ENCODE peak calls at places on chromosomes 1 and 21, in five cellular contexts. Z is mesendoderm, U is IMR-90, X is neuronal stem cell, I is mesenchymal stem cell. O is an unnamed sample.
A peak's percentile ranks its signal among the peaks of the same experiment; 100 is the strongest.

GRCh38 chr1:175520186-175520585 is 223.2 kb downstream of the TNR start:
- DNase-seq in X (no peak), I (no peak), U (no peak), Z (no peak), O (no peak)

GRCh38 chr1:59180715-59181114 is 116.2 kb upstream of the FGGY start:
- DNase-seq in Z (no peak), X (no peak), I (peak; percentile 71), U (peak; percentile 30), O (no peak)

GRCh38 chr1:117932576-117932975 is 3.0 kb downstream of the WDR3 start:
- DNase-seq in X (no peak), U (no peak), I (no peak), Z (no peak), O (no peak)

GRCh38 chr1:44472614-44473262 is 67.7 kb downstream of the RNF220 start:
- DNase-seq in Z (no peak), X (no peak), I (no peak), U (no peak), O (no peak)

GRCh38 chr21:44086636-44087425 is 20.4 kb upstream of the PWP2 start:
- DNase-seq in Z (no peak), I (no peak), X (no peak), U (no peak), O (no peak)

GRCh38 chr1:203351037-203351625 is at the start of gene FMOD:
- DNase-seq in I (peak; percentile 24), U (peak; percentile 46), Z (peak; percentile 80), X (no peak), O (no peak)

GRCh38 chr1:185400057-185400456 is 83.0 kb upstream of the IVNS1ABP start:
- DNase-seq in U (peak; percentile 81), I (peak; percentile 46), Z (no peak), X (no peak), O (no peak)

GRCh38 chr1:53627666-53628065 is 111.3 kb downstream of the GLIS1 start:
- DNase-seq in I (no peak), X (no peak), U (no peak), Z (no peak), O (no peak)

GRCh38 chr1:11701551-11701961 is 10.0 kb downstream of the DRAXIN start:
- DNase-seq in I (no peak), Z (no peak), X (no peak), U (no peak), O (no peak)

GRCh38 chr1:171985639-171986038 is 144.3 kb downstream of the DNM3 start:
- DNase-seq in I (peak; percentile 33), U (no peak), X (no peak), Z (peak; percentile 60), O (no peak)

GRCh38 chr1:23692308-23692871 is 784 bp downstream of the RPL11 start:
- DNase-seq in U (no peak), Z (peak; percentile 28), I (peak; percentile 19), X (no peak), O (no peak)

GRCh38 chr1:74199504-74199903 is 1.5 kb downstream of the FPGT start:
- DNase-seq in X (no peak), U (no peak), Z (no peak), I (no peak), O (no peak)

GRCh38 chr1:239274242-239274830 is 112.0 kb upstream of the CHRM3 start:
- DNase-seq in X (no peak), I (no peak), U (no peak), Z (no peak), O (no peak)

GRCh38 chr1:204157942-204158341 is 6.1 kb upstream of the ETNK2 start:
- DNase-seq in Z (no peak), U (no peak), X (no peak), I (no peak), O (no peak)

GRCh38 chr1:68321084-68321685 is 88.9 kb upstream of the WLS start:
- DNase-seq in U (peak; percentile 61), I (peak; percentile 67), X (peak; percentile 27), Z (peak; percentile 84), O (peak; percentile 23)

GRCh38 chr1:20058531-20058930 is 11.5 kb upstream of the PLA2G5 start:
- DNase-seq in U (peak; percentile 82), Z (no peak), X (no peak), I (peak; percentile 14), O (peak; percentile 2)

GRCh38 chr1:50425376-50426107 is 2.3 kb upstream of the DMRTA2 start:
- DNase-seq in X (peak; percentile 53), U (no peak), Z (peak; percentile 75), I (peak; percentile 31), O (no peak)

GRCh38 chr1:7827134-7827955 is 25.5 kb downstream of the UTS2 start:
- DNase-seq in Z (no peak), X (no peak), I (no peak), U (no peak), O (no peak)

GRCh38 chr1:224623310-224623714 is 7.2 kb downstream of the CNIH3 start:
- DNase-seq in U (peak; percentile 85), X (no peak), I (peak; percentile 85), Z (no peak), O (no peak)

GRCh38 chr1:44721521-44722361 is 9.2 kb downstream of the RNU5D-1 start:
- DNase-seq in U (peak; percentile 91), Z (peak; percentile 97), X (no peak), I (peak; percentile 98), O (no peak)

GRCh38 chr1:39919545-39919944 is 17.8 kb upstream of the MYCL start:
- DNase-seq in X (peak; percentile 38), I (peak; percentile 58), U (peak; percentile 58), Z (peak; percentile 86), O (peak; percentile 60)

GRCh38 chr1:64874664-64875063 is 91.7 kb downstream of the JAK1 start:
- DNase-seq in I (no peak), Z (no peak), U (no peak), X (no peak), O (no peak)

GRCh38 chr1:42432714-42433113 is 23.1 kb downstream of the ZMYND12 start:
- DNase-seq in X (no peak), Z (peak; percentile 58), I (no peak), U (no peak), O (no peak)

GRCh38 chr1:55311979-55312378 is 96.8 kb upstream of the USP24 start:
- DNase-seq in X (no peak), I (no peak), Z (no peak), U (no peak), O (no peak)

GRCh38 chr1:7644906-7645750 is 126.0 kb upstream of the VAMP3 start:
- DNase-seq in Z (no peak), I (no peak), U (peak; percentile 70), X (no peak), O (no peak)

GRCh38 chr21:42570841-42571387 is 57.3 kb downstream of the SLC37A1 start:
- DNase-seq in X (peak; percentile 77), Z (peak; percentile 34), U (no peak), I (no peak), O (no peak)
- H3K36me3 ChIP-seq in X (no peaks in the 10 kb centered on the region), Z (no peaks in the 10 kb centered on the region), U (no peaks in the 10 kb centered on the region), I (no peaks in the 10 kb centered on the region), O (peaks cover 9% of the 10 kb centered on the region)

GRCh38 chr1:47412437-47412836 is 3.6 kb upstream of the FOXE3 start:
- DNase-seq in U (no peak), Z (no peak), X (peak; percentile 20), I (no peak), O (no peak)
- H2BK5ac ChIP-seq in U (no peak overlapping the region), Z (no peak overlapping the region), X (no peak overlapping the region), I (no peak overlapping the region), O (no peak overlapping the region)

DNA sequence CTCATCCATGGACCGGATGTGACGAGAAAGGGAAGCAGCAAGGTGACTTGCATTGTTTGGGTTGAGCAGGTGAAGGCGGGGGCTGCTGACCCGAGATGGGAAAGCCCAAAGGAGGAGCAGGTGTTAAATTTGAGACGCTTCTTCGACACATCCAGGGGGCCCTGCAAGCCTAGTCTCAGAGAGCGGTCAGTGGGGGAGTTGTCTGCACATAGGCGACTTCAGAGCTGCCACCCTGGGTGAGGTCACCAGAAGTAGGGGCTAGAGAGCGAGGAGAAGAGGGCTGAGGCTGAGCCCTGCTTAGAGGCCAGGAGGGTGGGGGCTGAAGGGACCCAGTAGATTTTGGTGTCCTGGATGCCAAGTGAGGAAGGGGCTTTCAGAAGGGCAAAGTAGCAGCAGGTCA is 67.2 kb downstream of the SPSB1 start:
- DNase-seq in X (no peak), Z (no peak), I (no peak), U (no peak), O (no peak)
- H3K4ac ChIP-seq in X (no peak overlapping the region), Z (no peak overlapping the region), I (no peak overlapping the region), U (no peak overlapping the region), O (no peak overlapping the region)

GRCh38 chr1:37498872-37499617 is 15.5 kb downstream of the MEAF6 start:
- DNase-seq in U (peak; percentile 70), X (no peak), Z (no peak), I (peak; percentile 45), O (no peak)

GRCh38 chr1:37501661-37502060 is 12.9 kb downstream of the MEAF6 start:
- DNase-seq in Z (no peak), I (no peak), U (no peak), X (no peak), O (no peak)

GRCh38 chr1:37502104-37502503 is 12.5 kb downstream of the MEAF6 start:
- DNase-seq in U (no peak), Z (no peak), X (no peak), I (no peak), O (no peak)

GRCh38 chr1:37495875-37496274 is 18.7 kb downstream of the MEAF6 start:
- DNase-seq in Z (no peak), X (no peak), I (no peak), U (no peak), O (no peak)

GRCh38 chr1:37497832-37498231 is 16.7 kb downstream of the MEAF6 start:
- DNase-seq in X (no peak), Z (no peak), U (no peak), I (no peak), O (no peak)
- H3K36me3 ChIP-seq in X (peaks cover 83% of the 10 kb centered on the region), Z (peaks cover under 1% of the 10 kb centered on the region), U (peaks cover 33% of the 10 kb centered on the region), I (peaks cover 68% of the 10 kb centered on the region), O (peaks cover 16% of the 10 kb centered on the region)

DNA sequence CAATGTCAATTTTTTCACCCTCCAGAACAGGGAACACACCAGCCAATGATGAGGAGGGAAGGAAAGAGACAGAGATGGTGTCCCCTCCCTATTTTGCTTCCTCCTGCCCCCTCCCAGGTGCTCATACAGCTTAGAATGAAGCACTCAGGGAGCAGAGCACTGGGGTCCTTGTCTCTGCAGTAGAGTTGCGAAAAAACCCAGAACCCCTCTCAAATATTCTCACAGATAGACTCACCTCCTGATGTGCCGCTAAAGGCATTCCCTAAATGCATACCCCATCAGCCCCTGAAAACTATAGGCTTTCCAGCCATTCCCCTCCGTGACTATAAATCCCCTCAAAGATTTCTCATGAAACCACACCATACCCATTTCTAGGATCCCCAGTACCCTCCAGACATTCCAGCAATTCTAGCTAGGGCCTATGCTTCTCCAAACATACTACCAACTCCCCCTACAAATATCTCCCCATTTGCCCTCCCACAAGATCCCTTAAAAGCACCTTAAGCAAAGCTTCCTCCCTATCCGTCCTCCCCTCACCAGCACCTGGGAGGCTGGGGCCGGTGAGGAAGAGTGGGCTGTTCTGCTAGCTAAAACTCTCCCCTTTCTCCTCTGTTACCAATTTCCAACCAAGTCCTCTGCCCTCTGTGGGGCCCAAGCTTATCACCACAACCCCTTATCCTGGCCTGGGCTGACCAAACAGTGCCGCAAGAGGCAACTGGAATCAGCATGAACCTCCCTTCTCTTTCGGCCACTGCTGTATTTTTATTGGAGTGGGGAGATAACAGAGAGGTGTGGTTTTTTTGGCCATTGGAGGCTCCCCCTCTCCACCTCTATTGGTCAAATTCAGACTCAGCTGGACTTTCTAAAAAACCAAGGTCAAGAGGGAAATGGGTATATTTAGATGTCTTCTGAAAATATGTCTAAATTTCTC is 54.7 kb downstream of the RHBG start:
- DNase-seq in X (no peak), I (no peak), Z (peak; percentile 46), U (no peak), O (no peak)
- H2BK5ac ChIP-seq in X (no peak overlapping the region), I (no peak overlapping the region), Z (no peak overlapping the region), U (no peak overlapping the region), O (no peak overlapping the region)

O was measured in H1.